ENCODE peak calls at places on chromosomes 1 and 21, in ten cellular contexts. E, Q, N, K, P, C, T, W, Y and X are unnamed samples.

GRCh38 chr21:33608559-33608958 is 20.1 kb upstream of the DONSON start:
- DNase-seq in E (peak), Q (no peak), N (no peak), K (no peak), P (no peak), C (no peak), T (no peak), W (no peak), Y (no peak), X (no peak)

GRCh38 chr1:171794085-171794484 is 12.6 kb downstream of the METTL13 start:
- DNase-seq in E (no peak), Q (no peak), N (no peak), K (no peak), P (no peak), C (no peak), T (no peak), W (no peak), Y (no peak), X (no peak)

GRCh38 chr1:22673486-22674409 is 20.7 kb downstream of the C1QB start:
- DNase-seq in E (peak), Q (no peak), N (peak), K (peak), P (peak), C (no peak), T (no peak), W (peak), Y (no peak), X (no peak)

GRCh38 chr21:40546657-40547056 is 300.3 kb downstream of the DSCAM start:
- DNase-seq in E (no peak), Q (no peak), N (no peak), K (no peak), P (no peak), C (no peak), T (no peak), W (no peak), Y (no peak), X (no peak)

GRCh38 chr1:54585181-54586066 is 37.4 kb downstream of the ACOT11 start:
- DNase-seq in E (no peak), Q (no peak), N (no peak), K (no peak), P (peak), C (no peak), T (no peak), W (no peak), Y (no peak), X (no peak)

GRCh38 chr1:71623888-71624287 is 543.1 kb upstream of the ZRANB2 start:
- DNase-seq in E (no peak), Q (no peak), N (no peak), K (no peak), P (no peak), C (no peak), T (no peak), W (no peak), Y (no peak), X (no peak)

GRCh38 chr1:162552684-162553252 is 8.8 kb upstream of the UAP1 start:
- DNase-seq in E (no peak), Q (no peak), N (no peak), K (no peak), P (no peak), C (no peak), T (no peak), W (no peak), Y (no peak), X (no peak)

GRCh38 chr1:156937883-156938282 is 17.5 kb downstream of the LRRC71 start:
- DNase-seq in E (no peak), Q (no peak), N (no peak), K (no peak), P (no peak), C (no peak), T (no peak), W (no peak), Y (no peak), X (no peak)

GRCh38 chr1:15065291-15065690 is 88.3 kb upstream of the TMEM51 start:
- DNase-seq in E (no peak), Q (no peak), N (no peak), K (no peak), P (no peak), C (no peak), T (no peak), W (no peak), Y (no peak), X (no peak)

GRCh38 chr1:204863024-204863423 is 7.6 kb upstream of the NFASC start:
- DNase-seq in E (no peak), Q (no peak), N (no peak), K (no peak), P (no peak), C (no peak), T (no peak), W (no peak), Y (no peak), X (no peak)

GRCh38 chr1:211870156-211870555 is 39.6 kb upstream of the LPGAT1 start:
- DNase-seq in E (no peak), Q (no peak), N (no peak), K (no peak), P (no peak), C (no peak), T (no peak), W (no peak), Y (no peak), X (no peak)

GRCh38 chr1:998051-998821 is 1.7 kb downstream of the HES4 start:
- DNase-seq in E (no peak), Q (peak), N (no peak), K (peak), P (peak), C (no peak), T (peak), W (peak), Y (peak), X (no peak)

GRCh38 chr1:107535091-107535490 is 394.3 kb downstream of the NTNG1 start:
- DNase-seq in E (no peak), Q (no peak), N (no peak), K (no peak), P (no peak), C (no peak), T (no peak), W (no peak), Y (no peak), X (no peak)

GRCh38 chr21:45392206-45392971 is 12.6 kb upstream of the COL18A1 start:
- DNase-seq in E (no peak), Q (peak), N (no peak), K (no peak), P (no peak), C (no peak), T (no peak), W (peak), Y (peak), X (no peak)

GRCh38 chr1:1090424-1091343 is 16.6 kb upstream of the RNF223 start:
- DNase-seq in E (no peak), Q (peak), N (no peak), K (no peak), P (no peak), C (no peak), T (no peak), W (no peak), Y (peak), X (no peak)

GRCh38 chr1:32900956-32901822 is at the start of gene TMEM54:
- DNase-seq in E (peak), Q (peak), N (no peak), K (peak), P (peak), C (no peak), T (no peak), W (peak), Y (peak), X (peak)

GRCh38 chr1:92441316-92442311 is 45.1 kb downstream of the GFI1 start:
- DNase-seq in E (no peak), Q (no peak), N (peak), K (peak), P (no peak), C (no peak), T (no peak), W (peak), Y (no peak), X (no peak)

GRCh38 chr1:175191654-175192053 is 922 bp downstream of the KIAA0040 start:
- DNase-seq in E (no peak), Q (no peak), N (no peak), K (peak), P (no peak), C (no peak), T (no peak), W (peak), Y (no peak), X (no peak)

GRCh38 chr1:25037174-25038074 is 107.3 kb upstream of the RUNX3 start:
- DNase-seq in E (peak), Q (no peak), N (peak), K (peak), P (peak), C (no peak), T (no peak), W (no peak), Y (no peak), X (peak)

GRCh38 chr21:39107739-39108138 is 75.5 kb downstream of the PSMG1 start:
- DNase-seq in E (no peak), Q (no peak), N (no peak), K (no peak), P (no peak), C (no peak), T (peak), W (no peak), Y (no peak), X (no peak)

GRCh38 chr1:77832889-77833288 is 53.4 kb downstream of the MIGA1 start:
- DNase-seq in E (peak), Q (no peak), N (no peak), K (no peak), P (no peak), C (no peak), T (no peak), W (no peak), Y (no peak), X (no peak)

GRCh38 chr1:158732524-158732923 is 12.0 kb upstream of the OR6K3 start:
- DNase-seq in E (no peak), Q (no peak), N (no peak), K (no peak), P (no peak), C (no peak), T (no peak), W (no peak), Y (no peak), X (no peak)

GRCh38 chr1:43327549-43328292 is 9.9 kb upstream of the MPL start:
- DNase-seq in E (no peak), Q (peak), N (no peak), K (no peak), P (no peak), C (no peak), T (no peak), W (no peak), Y (no peak), X (no peak)

GRCh38 chr1:47507921-47508894 is 70.4 kb downstream of the FOXD2 start:
- DNase-seq in E (no peak), Q (peak), N (peak), K (peak), P (peak), C (no peak), T (no peak), W (peak), Y (peak), X (no peak)

DNA sequence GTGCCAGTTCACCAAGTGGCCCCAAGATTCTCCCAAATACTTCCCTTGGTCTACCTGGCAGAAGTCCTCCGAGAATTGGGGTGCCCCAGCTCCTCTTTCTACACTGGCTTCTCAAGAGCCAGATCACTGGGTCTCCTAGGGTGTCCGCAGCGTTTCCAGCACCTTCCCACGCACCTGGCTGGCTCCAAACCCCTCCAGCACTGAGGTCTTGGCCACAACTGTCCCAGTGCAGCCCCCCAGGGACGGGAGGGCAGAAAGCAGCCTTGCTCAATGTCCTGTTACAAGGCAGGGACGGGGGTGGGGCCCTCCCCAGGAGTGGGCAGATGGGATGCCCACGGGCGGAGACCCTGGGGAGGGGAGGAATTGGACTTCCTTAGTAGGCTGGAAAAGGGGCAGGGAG is 1.1 kb downstream of the ECE1 start:
- DNase-seq in E (no peak), Q (no peak), N (no peak), K (no peak), P (no peak), C (no peak), T (no peak), W (no peak), Y (peak), X (no peak)
- H3K27ac ChIP-seq in E (peak), Q (peak), N (peak), K (no peak), P (peak), C (peak), T (peak), W (peak), Y (peak), X (peak)

GRCh38 chr1:90561926-90562325 is 155.2 kb downstream of the BARHL2 start:
- DNase-seq in E (no peak), Q (no peak), N (no peak), K (no peak), P (no peak), C (no peak), T (no peak), W (no peak), Y (no peak), X (no peak)

GRCh38 chr1:90558754-90559378 is 158.2 kb downstream of the BARHL2 start:
- DNase-seq in E (no peak), Q (no peak), N (no peak), K (no peak), P (no peak), C (no peak), T (no peak), W (no peak), Y (no peak), X (no peak)

GRCh38 chr1:90564164-90564563 is 152.9 kb downstream of the BARHL2 start:
- DNase-seq in E (no peak), Q (no peak), N (no peak), K (no peak), P (no peak), C (no peak), T (no peak), W (no peak), Y (no peak), X (no peak)

GRCh38 chr1:90562892-90563291 is 154.2 kb downstream of the BARHL2 start:
- DNase-seq in E (no peak), Q (no peak), N (no peak), K (no peak), P (no peak), C (no peak), T (no peak), W (no peak), Y (no peak), X (no peak)

DNA sequence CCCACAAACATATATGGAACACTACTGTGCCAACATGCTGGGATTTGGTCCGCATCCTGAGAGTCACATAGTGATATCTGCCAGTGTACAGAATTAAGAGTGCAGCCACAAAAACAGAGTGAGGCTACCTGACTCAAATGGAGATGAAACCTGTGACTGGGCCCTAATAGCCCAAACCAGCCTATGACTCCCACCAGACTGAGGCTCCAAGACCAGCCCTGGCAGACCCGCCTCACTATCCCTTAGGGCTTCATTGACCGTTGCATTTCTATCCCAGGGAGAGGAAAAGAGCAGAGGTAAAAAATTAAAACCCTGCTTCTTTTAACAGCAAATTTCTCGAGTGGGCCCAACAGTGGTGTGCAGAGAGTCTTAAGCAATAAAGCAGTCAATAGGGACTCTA is 155.7 kb downstream of the BARHL2 start:
- DNase-seq in E (no peak), Q (no peak), N (no peak), K (no peak), P (no peak), C (no peak), T (no peak), W (no peak), Y (no peak), X (no peak)
- TF ChIP-seq CTCF in E (no peak), Q (no peak), N (no peak), K (no peak), P (no peak), C (no peak), T (no peak), W (no peak), Y (no peak), X (no peak)

DNA sequence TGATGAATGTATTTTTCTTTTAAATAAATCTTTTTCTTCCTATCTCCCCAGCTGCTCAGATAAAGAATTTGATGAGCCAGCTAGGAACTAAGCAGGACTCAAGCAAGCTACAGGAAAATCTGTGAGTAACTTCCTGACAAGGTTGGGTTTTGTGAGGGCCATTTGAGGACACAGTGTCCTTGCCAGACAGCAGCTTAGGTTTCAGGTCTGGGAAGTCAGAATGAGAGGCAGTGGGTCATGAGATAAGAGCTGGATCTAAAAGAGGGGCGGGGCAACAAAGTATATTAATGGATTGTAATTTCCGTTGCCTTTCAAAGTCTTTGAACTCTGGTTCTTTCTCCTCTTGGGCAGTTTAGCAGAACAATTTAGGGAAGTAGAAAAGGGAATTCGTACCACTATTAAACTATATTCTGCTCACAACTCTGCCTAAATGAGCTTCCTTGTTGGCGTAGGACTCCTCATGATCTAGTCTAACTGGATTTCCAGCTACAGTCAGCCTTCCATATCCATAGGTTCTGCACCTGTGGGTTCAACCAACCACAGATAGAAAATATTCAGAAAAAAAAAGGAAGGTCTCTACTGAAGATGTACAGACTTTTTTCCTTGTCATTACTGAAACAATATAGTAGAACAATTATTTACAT is 16.6 kb downstream of the STX12 start:
- DNase-seq in E (no peak), Q (no peak), N (no peak), K (no peak), P (no peak), C (no peak), T (no peak), W (no peak), Y (no peak), X (no peak)
- H3K27ac ChIP-seq in E (no peak), Q (peak), N (no peak), K (no peak), P (no peak), C (peak), T (peak), W (no peak), Y (no peak), X (peak)

GRCh38 chr1:7186382-7187120 is 401.3 kb downstream of the CAMTA1 start:
- DNase-seq in E (no peak), Q (no peak), N (no peak), K (no peak), P (no peak), C (no peak), T (no peak), W (no peak), Y (no peak), X (no peak)
- TF ChIP-seq CTCF in E (no peak), Q (no peak), N (no peak), K (peak), P (no peak), C (no peak), T (no peak), W (no peak), Y (no peak), X (no peak)

GRCh38 chr1:244431166-244431565 is 20.5 kb downstream of the ADSS2 start:
- DNase-seq in E (no peak), Q (no peak), N (no peak), K (no peak), P (no peak), C (no peak), T (no peak), W (no peak), Y (no peak), X (no peak)
- H3K27ac ChIP-seq in E (no peak), Q (no peak), N (no peak), K (no peak), P (no peak), C (no peak), T (no peak), W (no peak), Y (no peak), X (no peak)